ENCODE peak calls at places on chromosomes 6 and 20, in four cellular contexts. U is HepG2, I is GM12878, T is K562. V is an unnamed sample.

GRCh38 chr6:115969930-115970273 is 90.8 kb downstream of the FRK start:
- DNase-seq in U (no peak), T (no peak), I (no peak), V (no peak)

GRCh38 chr6:31792741-31793140 is 2.8 kb downstream of the VARS1 start:
- DNase-seq in I (no peak), T (peak; percentile 60), U (no peak), V (no peak)

GRCh38 chr6:136209496-136209895 is 40.6 kb downstream of the MTFR2 start:
- DNase-seq in T (no peak), I (no peak), U (no peak), V (no peak)

GRCh38 chr6:152314483-152314832 is 322.7 kb downstream of the SYNE1 start:
- DNase-seq in I (no peak), U (no peak), T (no peak), V (no peak)

GRCh38 chr20:35644806-35645205 is 19.9 kb downstream of the CPNE1 start:
- DNase-seq in I (no peak), U (no peak), T (no peak), V (no peak)

GRCh38 chr6:144179237-144179636 is 28.9 kb downstream of the STX11 start:
- DNase-seq in I (no peak), U (no peak), T (no peak), V (no peak)

GRCh38 chr6:45727824-45728449 is 287.7 kb downstream of the CLIC5 start:
- DNase-seq in I (no peak), U (no peak), T (no peak), V (no peak)

GRCh38 chr6:3965071-3965718 is 113.7 kb downstream of the FAM217A start:
- DNase-seq in I (no peak), U (no peak), T (no peak), V (no peak)

GRCh38 chr20:53611449-53611894 is 17.8 kb upstream of the ZNF217 start:
- DNase-seq in I (peak; percentile 82), T (peak; percentile 66), U (no peak), V (peak; percentile 26)

GRCh38 chr20:21511485-21511849 is 2.4 kb downstream of the NKX2-2 start:
- DNase-seq in I (no peak), U (no peak), T (no peak), V (no peak)

GRCh38 chr6:81896561-81896960 is 144.1 kb upstream of the TENT5A start:
- DNase-seq in I (no peak), T (no peak), U (no peak), V (no peak)

GRCh38 chr6:139369068-139369467 is 5.4 kb downstream of the CITED2 start:
- DNase-seq in T (no peak), I (no peak), U (no peak), V (no peak)

GRCh38 chr20:1846341-1846740 is 48.9 kb upstream of the SIRPA start:
- DNase-seq in T (no peak), I (no peak), U (no peak), V (no peak)

GRCh38 chr20:31670371-31671228 is 32.9 kb downstream of the COX4I2 start:
- DNase-seq in T (peak; percentile 77), U (no peak), I (no peak), V (peak; percentile 79)

GRCh38 chr20:44730441-44730840 is 15.2 kb upstream of the KCNK15 start:
- DNase-seq in I (no peak), U (no peak), T (no peak), V (no peak)

GRCh38 chr6:44439270-44440045 is 52.0 kb downstream of the CDC5L start:
- DNase-seq in I (no peak), T (no peak), U (no peak), V (no peak)

GRCh38 chr6:170129691-170130171 is 161.1 kb downstream of the DLL1 start:
- DNase-seq in T (no peak), U (no peak), I (no peak), V (no peak)

GRCh38 chr6:158472453-158472852 is 87.4 kb upstream of the TMEM181 start:
- DNase-seq in I (no peak), T (no peak), U (no peak), V (no peak)

GRCh38 chr20:57080796-57081195 is 185.6 kb downstream of the BMP7 start:
- DNase-seq in U (no peak), T (no peak), I (no peak), V (no peak)

GRCh38 chr20:53805895-53806384 is 212.3 kb upstream of the ZNF217 start:
- DNase-seq in U (no peak), I (no peak), T (no peak), V (no peak)

GRCh38 chr6:25054469-25054868 is 118.7 kb upstream of the RIPOR2 start:
- DNase-seq in U (no peak), I (no peak), T (no peak), V (no peak)

GRCh38 chr6:128491643-128492206 is 28.7 kb downstream of the PTPRK start:
- DNase-seq in T (no peak), I (no peak), U (no peak), V (no peak)

GRCh38 chr6:17493286-17493685 is 99.9 kb downstream of the CAP2 start:
- DNase-seq in T (peak; percentile 62), I (no peak), U (no peak), V (no peak)

GRCh38 chr6:25419879-25420278 is 140.7 kb downstream of the CARMIL1 start:
- DNase-seq in I (no peak), U (no peak), T (no peak), V (no peak)

GRCh38 chr20:58712823-58713731 is 20.5 kb downstream of the NPEPL1 start:
- DNase-seq in T (no peak), I (no peak), U (no peak), V (no peak)

GRCh38 chr20:16472045-16472872 is 101.0 kb downstream of the KIF16B start:
- DNase-seq in U (peak; percentile 24), I (no peak), T (peak; percentile 79), V (no peak)

GRCh38 chr20:10185741-10186558 is 32.7 kb upstream of the SNAP25 start:
- DNase-seq in U (peak; percentile 25), I (no peak), T (no peak), V (no peak)

GRCh38 chr6:37798436-37799262 is 20.9 kb upstream of the ZFAND3 start:
- DNase-seq in T (no peak), I (no peak), U (no peak), V (no peak)

GRCh38 chr6:20681243-20681684 is 147.0 kb downstream of the CDKAL1 start:
- DNase-seq in U (peak; percentile 78), I (no peak), T (no peak), V (no peak)

GRCh38 chr20:48738399-48739304 is 89.1 kb downstream of the PREX1 start:
- DNase-seq in T (no peak), I (peak; percentile 92), U (peak; percentile 69), V (no peak)
- TF ChIP-seq FOXK2 in T (no peak), I (no peak), U (no peak), V (no peak)

DNA sequence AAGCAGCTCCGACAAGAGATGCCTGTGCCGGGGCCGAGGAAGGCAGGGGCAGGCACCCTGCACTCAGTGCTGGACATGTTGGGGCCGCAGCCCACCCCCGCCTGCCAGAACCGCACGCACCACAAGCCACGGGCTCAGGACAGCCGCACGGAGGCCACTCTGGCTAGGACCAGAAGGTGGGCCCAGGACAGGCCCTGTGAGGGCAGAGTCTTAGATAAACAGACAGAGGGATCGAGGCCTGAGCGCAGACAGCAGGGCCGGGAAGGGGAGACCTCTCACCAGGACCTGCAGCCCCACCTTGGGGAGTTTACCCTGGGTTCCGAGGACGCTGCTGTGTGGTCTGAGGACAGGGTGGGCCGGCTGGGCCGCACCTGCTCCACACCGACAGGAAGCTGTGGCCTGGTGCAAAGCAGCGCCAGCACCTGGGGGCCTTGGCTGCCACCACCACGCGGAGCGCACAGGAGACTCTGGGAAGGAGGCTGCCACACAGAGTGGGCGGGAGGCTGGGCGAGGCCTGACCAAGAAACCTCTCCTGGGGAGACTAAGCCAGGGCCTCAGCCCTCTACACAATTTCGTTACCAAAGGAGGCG is 32.0 kb downstream of the KCNQ2 start:
- DNase-seq in I (no peak), U (no peak), T (no peak), V (no peak)
- TF ChIP-seq FOXK2 in I (no peak), U (no peak), T (no peak), V (no peak)

GRCh38 chr6:140602843-140603242 is 1228.4 kb upstream of the CITED2 start:
- DNase-seq in I (no peak), U (no peak), T (no peak), V (no peak)

GRCh38 chr6:140597181-140597580 is 1222.7 kb upstream of the CITED2 start:
- DNase-seq in U (no peak), I (no peak), T (no peak), V (no peak)

GRCh38 chr6:140602431-140602836 is 1228.0 kb upstream of the CITED2 start:
- DNase-seq in U (no peak), I (no peak), T (no peak), V (no peak)

GRCh38 chr6:140601409-140601808 is 1227.0 kb upstream of the CITED2 start:
- DNase-seq in T (no peak), U (no peak), I (no peak), V (no peak)
- TF ChIP-seq FOXK2 in T (no peak), U (no peak), I (no peak), V (no peak)

DNA sequence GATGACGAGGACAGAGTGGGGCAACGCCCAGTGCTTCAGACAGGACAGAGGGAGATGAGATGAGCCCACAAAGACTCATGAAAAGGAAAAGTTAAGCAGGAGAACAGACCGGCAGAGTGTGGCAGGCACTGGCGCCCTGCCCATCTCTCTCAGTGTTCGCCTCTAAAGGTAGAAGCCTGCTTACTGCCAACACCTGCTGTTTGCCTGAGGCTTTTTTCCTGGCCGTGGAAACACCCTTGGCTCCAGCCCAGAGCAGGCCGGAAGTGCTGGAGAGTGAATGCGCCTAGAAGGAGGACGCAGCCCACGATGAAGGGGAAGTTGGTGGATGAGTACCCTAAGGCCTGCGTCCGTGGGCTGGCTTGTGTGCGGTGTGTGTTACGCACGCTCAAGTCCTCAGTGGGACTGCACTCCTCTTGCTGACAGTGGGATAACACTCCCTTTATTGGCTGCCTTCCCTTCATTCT is 9.3 kb upstream of the FOXP4 start:
- DNase-seq in I (no peak), U (no peak), T (peak; percentile 43), V (no peak)
- TF ChIP-seq FOXK2 in I (no peak), U (no peak), T (no peak), V (no peak)